ENCODE peak calls at places on chromosomes 3 and 15, in six cellular contexts. One of them, this sample, is unnamed.

GRCh38 chr3:38726751-38727150 is 77.3 kb upstream of the SCN5A start:
- DNase-seq in left ventricle myocardium inferior: no peak
- DNase-seq in cardiac muscle cell: no peak
- DNase-seq in IMR-90: no peak
- DNase-seq in K562: no peak
- DNase-seq in neural progenitor cell: no peak
- DNase-seq in this sample: no peak

GRCh38 chr15:80695099-80695910 is at the start of gene ABHD17C:
- DNase-seq in left ventricle myocardium inferior: peak
- DNase-seq in cardiac muscle cell: peak
- DNase-seq in IMR-90: peak
- DNase-seq in K562: peak
- DNase-seq in neural progenitor cell: peak
- DNase-seq in this sample: no peak

GRCh38 chr3:197137741-197138140 is 108.1 kb upstream of the MELTF start:
- DNase-seq in left ventricle myocardium inferior: peak
- DNase-seq in cardiac muscle cell: no peak
- DNase-seq in IMR-90: no peak
- DNase-seq in K562: no peak
- DNase-seq in neural progenitor cell: no peak
- DNase-seq in this sample: no peak

GRCh38 chr3:129235310-129235917 is 14.0 kb upstream of the COPG1 start:
- DNase-seq in left ventricle myocardium inferior: no peak
- DNase-seq in cardiac muscle cell: no peak
- DNase-seq in IMR-90: no peak
- DNase-seq in K562: no peak
- DNase-seq in neural progenitor cell: no peak
- DNase-seq in this sample: no peak

GRCh38 chr15:73936181-73936580 is 9.9 kb downstream of the LOXL1 start:
- DNase-seq in left ventricle myocardium inferior: no peak
- DNase-seq in cardiac muscle cell: no peak
- DNase-seq in IMR-90: peak
- DNase-seq in K562: no peak
- DNase-seq in neural progenitor cell: peak
- DNase-seq in this sample: peak

GRCh38 chr3:160987982-160988964 is 116.9 kb downstream of the B3GALNT1 start:
- DNase-seq in left ventricle myocardium inferior: no peak
- DNase-seq in cardiac muscle cell: peak
- DNase-seq in IMR-90: no peak
- DNase-seq in K562: no peak
- DNase-seq in neural progenitor cell: no peak
- DNase-seq in this sample: no peak

GRCh38 chr15:73685561-73685960 is 1.4 kb downstream of the CD276 start:
- DNase-seq in left ventricle myocardium inferior: no peak
- DNase-seq in cardiac muscle cell: peak
- DNase-seq in IMR-90: peak
- DNase-seq in K562: no peak
- DNase-seq in neural progenitor cell: no peak
- DNase-seq in this sample: no peak

GRCh38 chr15:78960308-78960707 is 15.5 kb upstream of the CTSH start:
- DNase-seq in left ventricle myocardium inferior: no peak
- DNase-seq in cardiac muscle cell: no peak
- DNase-seq in IMR-90: no peak
- DNase-seq in K562: no peak
- DNase-seq in neural progenitor cell: no peak
- DNase-seq in this sample: no peak

GRCh38 chr15:69713726-69714559 is 261.3 kb downstream of the RPLP1 start:
- DNase-seq in left ventricle myocardium inferior: no peak
- DNase-seq in cardiac muscle cell: no peak
- DNase-seq in IMR-90: no peak
- DNase-seq in K562: no peak
- DNase-seq in neural progenitor cell: no peak
- DNase-seq in this sample: no peak

GRCh38 chr3:132242790-132243189 is 74.4 kb upstream of the ACP3 start:
- DNase-seq in left ventricle myocardium inferior: no peak
- DNase-seq in cardiac muscle cell: no peak
- DNase-seq in IMR-90: no peak
- DNase-seq in K562: no peak
- DNase-seq in neural progenitor cell: no peak
- DNase-seq in this sample: no peak

GRCh38 chr15:32870240-32871033 is 152.6 kb downstream of the GREM1 start:
- DNase-seq in left ventricle myocardium inferior: no peak
- DNase-seq in cardiac muscle cell: no peak
- DNase-seq in IMR-90: peak
- DNase-seq in K562: peak
- DNase-seq in neural progenitor cell: no peak
- DNase-seq in this sample: no peak

GRCh38 chr3:53753518-53754183 is 92.6 kb downstream of the CHDH start:
- DNase-seq in left ventricle myocardium inferior: no peak
- DNase-seq in cardiac muscle cell: no peak
- DNase-seq in IMR-90: no peak
- DNase-seq in K562: no peak
- DNase-seq in neural progenitor cell: no peak
- DNase-seq in this sample: no peak

GRCh38 chr3:44682182-44682896 is 30.1 kb upstream of the ZNF502 start:
- DNase-seq in left ventricle myocardium inferior: no peak
- DNase-seq in cardiac muscle cell: no peak
- DNase-seq in IMR-90: peak
- DNase-seq in K562: no peak
- DNase-seq in neural progenitor cell: no peak
- DNase-seq in this sample: no peak

GRCh38 chr3:195715583-195716266 is 5.1 kb upstream of the MUC20 start:
- DNase-seq in left ventricle myocardium inferior: no peak
- DNase-seq in cardiac muscle cell: no peak
- DNase-seq in IMR-90: peak
- DNase-seq in K562: peak
- DNase-seq in neural progenitor cell: no peak
- DNase-seq in this sample: peak

GRCh38 chr3:32414527-32415202 is 23.0 kb downstream of the CMTM7 start:
- DNase-seq in left ventricle myocardium inferior: no peak
- DNase-seq in cardiac muscle cell: no peak
- DNase-seq in IMR-90: peak
- DNase-seq in K562: no peak
- DNase-seq in neural progenitor cell: no peak
- DNase-seq in this sample: peak

GRCh38 chr3:49454898-49455681 is 15.0 kb upstream of the DAG1 start:
- DNase-seq in left ventricle myocardium inferior: peak
- DNase-seq in cardiac muscle cell: no peak
- DNase-seq in IMR-90: no peak
- DNase-seq in K562: no peak
- DNase-seq in neural progenitor cell: no peak
- DNase-seq in this sample: no peak

GRCh38 chr15:43854801-43855200 is 28.0 kb downstream of the WDR76 start:
- DNase-seq in left ventricle myocardium inferior: no peak
- DNase-seq in cardiac muscle cell: no peak
- DNase-seq in IMR-90: peak
- DNase-seq in K562: no peak
- DNase-seq in neural progenitor cell: no peak
- DNase-seq in this sample: no peak

GRCh38 chr15:98943609-98944111 is 63.9 kb downstream of the PGPEP1L start:
- DNase-seq in left ventricle myocardium inferior: peak
- DNase-seq in cardiac muscle cell: no peak
- DNase-seq in IMR-90: peak
- DNase-seq in K562: no peak
- DNase-seq in neural progenitor cell: no peak
- DNase-seq in this sample: no peak
- H3K27ac ChIP-seq in left ventricle myocardium inferior: peak
- H3K27ac ChIP-seq in cardiac muscle cell: no peak
- H3K27ac ChIP-seq in IMR-90: peak
- H3K27ac ChIP-seq in K562: no peak
- H3K27ac ChIP-seq in neural progenitor cell: no peak
- H3K27ac ChIP-seq in this sample: no peak

DNA sequence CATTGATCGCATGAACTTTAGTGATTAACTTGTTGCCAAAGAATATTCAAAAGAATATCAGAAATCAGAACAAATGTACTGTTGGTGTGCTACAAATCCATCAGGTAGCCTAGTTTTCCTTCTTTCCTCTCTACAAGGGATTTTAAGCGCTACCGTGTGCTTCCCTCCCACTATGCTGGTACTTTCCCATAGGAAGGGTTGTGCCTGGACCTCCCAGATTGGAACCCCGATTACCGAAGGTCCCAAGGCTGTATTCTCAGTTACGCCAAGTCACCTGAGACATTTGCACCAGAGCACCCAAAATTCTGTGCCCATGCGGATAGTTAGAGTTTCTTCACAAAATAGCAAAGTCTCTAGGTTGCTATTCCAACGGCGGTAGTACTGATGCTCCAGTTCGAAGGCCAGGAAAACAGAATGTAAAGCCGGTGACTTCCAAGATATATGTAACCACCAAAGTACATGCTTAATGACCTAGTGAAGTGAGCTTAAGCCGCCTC is 23.4 kb upstream of the GATM start:
- DNase-seq in left ventricle myocardium inferior: no peak
- DNase-seq in cardiac muscle cell: no peak
- DNase-seq in IMR-90: no peak
- DNase-seq in K562: no peak
- DNase-seq in neural progenitor cell: no peak
- DNase-seq in this sample: no peak
- H3K27ac ChIP-seq in left ventricle myocardium inferior: peak
- H3K27ac ChIP-seq in cardiac muscle cell: peak
- H3K27ac ChIP-seq in IMR-90: peak
- H3K27ac ChIP-seq in K562: peak
- H3K27ac ChIP-seq in neural progenitor cell: no peak
- H3K27ac ChIP-seq in this sample: peak

GRCh38 chr3:151924753-151925152 is 51.3 kb downstream of the SUCNR1 start:
- DNase-seq in left ventricle myocardium inferior: no peak
- DNase-seq in cardiac muscle cell: no peak
- DNase-seq in IMR-90: no peak
- DNase-seq in K562: no peak
- DNase-seq in neural progenitor cell: no peak
- DNase-seq in this sample: no peak
- H3K27ac ChIP-seq in left ventricle myocardium inferior: no peak
- H3K27ac ChIP-seq in cardiac muscle cell: no peak
- H3K27ac ChIP-seq in IMR-90: no peak
- H3K27ac ChIP-seq in K562: no peak
- H3K27ac ChIP-seq in neural progenitor cell: no peak
- H3K27ac ChIP-seq in this sample: no peak

DNA sequence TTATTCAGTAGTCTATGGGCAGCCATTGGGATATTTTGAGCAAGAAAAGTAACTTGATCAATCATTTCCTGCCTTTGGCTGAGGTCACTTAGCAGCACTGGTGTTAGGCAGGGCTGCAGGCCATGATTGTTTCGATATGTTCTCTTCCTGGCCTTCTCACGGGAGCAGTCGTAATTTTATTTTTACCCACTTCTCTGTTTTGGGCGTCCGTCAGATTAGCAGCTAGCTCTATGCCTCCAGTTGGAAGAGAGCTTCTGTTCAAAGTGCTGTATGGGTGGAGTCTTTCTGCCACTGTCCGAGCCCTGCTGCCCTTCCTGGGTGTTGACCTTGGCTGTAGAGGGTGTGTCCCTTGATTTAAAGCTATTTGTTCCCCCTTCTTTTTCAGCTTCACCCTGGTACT is 123.4 kb upstream of the ROPN1 start:
- DNase-seq in left ventricle myocardium inferior: no peak
- DNase-seq in cardiac muscle cell: no peak
- DNase-seq in IMR-90: no peak
- DNase-seq in K562: no peak
- DNase-seq in neural progenitor cell: no peak
- DNase-seq in this sample: no peak
- H3K27ac ChIP-seq in left ventricle myocardium inferior: peak
- H3K27ac ChIP-seq in cardiac muscle cell: no peak
- H3K27ac ChIP-seq in IMR-90: no peak
- H3K27ac ChIP-seq in K562: no peak
- H3K27ac ChIP-seq in neural progenitor cell: no peak
- H3K27ac ChIP-seq in this sample: no peak

GRCh38 chr3:30643763-30644462 is 37.5 kb downstream of the TGFBR2 start:
- DNase-seq in left ventricle myocardium inferior: no peak
- DNase-seq in cardiac muscle cell: no peak
- DNase-seq in IMR-90: no peak
- DNase-seq in K562: no peak
- DNase-seq in neural progenitor cell: no peak
- DNase-seq in this sample: no peak

GRCh38 chr3:30642715-30643361 is 36.4 kb downstream of the TGFBR2 start:
- DNase-seq in left ventricle myocardium inferior: no peak
- DNase-seq in cardiac muscle cell: no peak
- DNase-seq in IMR-90: no peak
- DNase-seq in K562: no peak
- DNase-seq in neural progenitor cell: no peak
- DNase-seq in this sample: no peak

GRCh38 chr3:30645077-30645476 is 38.7 kb downstream of the TGFBR2 start:
- DNase-seq in left ventricle myocardium inferior: no peak
- DNase-seq in cardiac muscle cell: no peak
- DNase-seq in IMR-90: no peak
- DNase-seq in K562: no peak
- DNase-seq in neural progenitor cell: no peak
- DNase-seq in this sample: no peak

GRCh38 chr3:30646181-30646876 is 39.9 kb downstream of the TGFBR2 start:
- DNase-seq in left ventricle myocardium inferior: no peak
- DNase-seq in cardiac muscle cell: no peak
- DNase-seq in IMR-90: no peak
- DNase-seq in K562: no peak
- DNase-seq in neural progenitor cell: no peak
- DNase-seq in this sample: no peak

GRCh38 chr3:30644615-30645014 is 38.2 kb downstream of the TGFBR2 start:
- DNase-seq in left ventricle myocardium inferior: peak
- DNase-seq in cardiac muscle cell: no peak
- DNase-seq in IMR-90: peak
- DNase-seq in K562: no peak
- DNase-seq in neural progenitor cell: no peak
- DNase-seq in this sample: no peak
- H3K27ac ChIP-seq in left ventricle myocardium inferior: peak
- H3K27ac ChIP-seq in cardiac muscle cell: no peak
- H3K27ac ChIP-seq in IMR-90: peak
- H3K27ac ChIP-seq in K562: no peak
- H3K27ac ChIP-seq in neural progenitor cell: no peak
- H3K27ac ChIP-seq in this sample: no peak

DNA sequence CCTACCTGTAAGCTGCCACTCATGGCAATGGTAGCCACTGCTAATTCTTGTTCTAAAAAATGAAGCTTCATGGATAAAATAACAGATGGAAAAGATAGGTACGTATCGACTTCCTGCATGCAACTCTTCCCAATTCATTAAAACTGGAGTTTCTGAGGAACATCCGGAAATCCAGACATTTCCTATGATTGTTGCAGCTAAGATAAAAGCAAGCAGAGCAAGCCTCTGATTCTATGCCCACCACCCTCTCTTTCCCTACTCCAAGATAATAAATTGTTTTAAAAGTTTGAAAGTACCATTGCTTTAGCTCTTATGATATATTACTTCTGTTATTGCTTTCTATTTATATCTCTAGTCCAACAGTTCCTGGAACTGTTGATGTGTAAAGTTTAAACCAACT is 93.9 kb upstream of the THRB start:
- DNase-seq in left ventricle myocardium inferior: no peak
- DNase-seq in cardiac muscle cell: no peak
- DNase-seq in IMR-90: no peak
- DNase-seq in K562: no peak
- DNase-seq in neural progenitor cell: no peak
- DNase-seq in this sample: no peak
- H3K27ac ChIP-seq in left ventricle myocardium inferior: no peak
- H3K27ac ChIP-seq in cardiac muscle cell: no peak
- H3K27ac ChIP-seq in IMR-90: no peak
- H3K27ac ChIP-seq in K562: no peak
- H3K27ac ChIP-seq in neural progenitor cell: no peak
- H3K27ac ChIP-seq in this sample: no peak